ENCODE peak calls at places on chromosomes 11 and 22, in six cellular contexts. D is AG09309, O is tibial artery, R is BJ, J is mucosa of descending colon, E is AG04449. I is an unnamed sample.

GRCh38 chr22:39627865-39628562 is 57.5 kb downstream of the CACNA1I start:
- DNase-seq in J (no peak), R (no peak), E (no peak), D (no peak), O (no peak), I (peak; percentile 65)

GRCh38 chr11:34395916-34396555 is 38.2 kb upstream of the ABTB2 start:
- DNase-seq in D (peak; percentile 18), R (no peak), E (no peak), O (no peak), J (no peak), I (no peak)

GRCh38 chr11:113278481-113278880 is 35.9 kb upstream of the TTC12 start:
- DNase-seq in E (no peak), O (no peak), R (no peak), J (no peak), D (no peak), I (no peak)

GRCh38 chr11:34266090-34266912 is 91.5 kb downstream of the ABTB2 start:
- DNase-seq in E (peak; percentile 67), J (no peak), R (peak; percentile 80), D (peak; percentile 82), O (peak; percentile 80), I (no peak)

GRCh38 chr22:42261266-42261665 is 9.2 kb downstream of the TCF20 start:
- DNase-seq in O (no peak), J (no peak), E (peak; percentile 16), R (no peak), D (no peak), I (no peak)

GRCh38 chr22:49152930-49153770 is 674.5 kb downstream of the BRD1 start:
- DNase-seq in E (no peak), R (no peak), J (no peak), O (no peak), D (no peak), I (no peak)

GRCh38 chr11:86292912-86293606 is 9.0 kb upstream of the HIKESHI start:
- DNase-seq in O (no peak), R (no peak), J (no peak), E (no peak), D (no peak), I (no peak)

GRCh38 chr11:122085264-122085663 is 30.8 kb downstream of the BLID start:
- DNase-seq in O (no peak), J (no peak), E (peak; percentile 81), R (peak; percentile 90), D (peak; percentile 95), I (no peak)

GRCh38 chr11:46315033-46315738 is 32.1 kb upstream of the DGKZ start:
- DNase-seq in D (no peak), E (no peak), O (no peak), R (no peak), J (peak; percentile 88), I (peak; percentile 88)

GRCh38 chr11:65210748-65211147 is 29.0 kb downstream of the CAPN1 start:
- DNase-seq in J (no peak), O (no peak), E (no peak), D (no peak), R (no peak), I (no peak)

GRCh38 chr11:67996622-67997459 is 7.1 kb downstream of the UNC93B1 start:
- DNase-seq in R (no peak), E (no peak), O (no peak), J (peak; percentile 95), D (no peak), I (peak; percentile 66)

GRCh38 chr11:127971448-127971847 is 615.9 kb downstream of the ETS1 start:
- DNase-seq in E (no peak), J (no peak), D (no peak), R (no peak), O (no peak), I (no peak)

GRCh38 chr11:127966821-127967220 is 620.5 kb downstream of the ETS1 start:
- DNase-seq in J (no peak), O (no peak), R (no peak), D (no peak), E (no peak), I (no peak)

GRCh38 chr11:127962416-127962815 is 624.9 kb downstream of the ETS1 start:
- DNase-seq in J (no peak), E (no peak), D (no peak), R (peak; percentile 15), O (no peak), I (no peak)

DNA sequence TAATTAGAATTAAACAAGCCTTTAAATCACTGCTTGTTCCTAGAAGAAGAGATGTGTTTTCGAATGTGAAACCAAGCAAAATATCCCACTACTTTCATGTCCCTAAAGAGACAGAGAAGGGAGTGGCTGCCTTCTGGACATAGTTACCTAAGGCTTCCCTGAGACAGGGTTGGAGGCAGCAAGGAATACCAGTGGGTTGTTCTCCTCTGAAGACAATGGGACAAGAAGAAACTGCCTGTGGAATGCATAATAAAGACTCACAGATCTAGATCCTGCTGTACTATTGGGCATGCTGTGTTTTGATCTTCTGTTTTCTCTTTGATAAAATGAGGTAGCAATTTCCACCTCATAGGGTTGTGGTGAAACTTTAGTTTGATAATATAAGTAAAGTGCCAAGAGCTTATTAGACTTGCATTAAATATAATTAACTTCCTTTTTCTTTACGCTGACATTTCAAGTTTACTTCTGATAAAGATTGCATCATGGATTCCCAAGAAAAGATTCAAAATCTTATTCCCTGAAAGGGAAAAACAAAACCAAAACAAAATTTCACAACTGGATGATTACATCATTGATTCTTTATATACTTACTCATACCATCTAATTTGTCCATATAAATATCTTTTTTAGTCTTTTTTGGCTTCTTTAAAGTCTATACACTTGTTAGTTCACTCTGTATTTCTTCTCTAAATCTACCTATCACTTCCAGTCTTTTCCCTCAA is 621.2 kb downstream of the ETS1 start:
- DNase-seq in O (no peak), D (no peak), E (no peak), J (no peak), R (peak; percentile 22), I (no peak)
- H3K4me3 ChIP-seq in O (no peak overlapping the region), D (no peak overlapping the region), E (no peak overlapping the region), J (no peak overlapping the region), R (no peak overlapping the region), I (no peak overlapping the region)

DNA sequence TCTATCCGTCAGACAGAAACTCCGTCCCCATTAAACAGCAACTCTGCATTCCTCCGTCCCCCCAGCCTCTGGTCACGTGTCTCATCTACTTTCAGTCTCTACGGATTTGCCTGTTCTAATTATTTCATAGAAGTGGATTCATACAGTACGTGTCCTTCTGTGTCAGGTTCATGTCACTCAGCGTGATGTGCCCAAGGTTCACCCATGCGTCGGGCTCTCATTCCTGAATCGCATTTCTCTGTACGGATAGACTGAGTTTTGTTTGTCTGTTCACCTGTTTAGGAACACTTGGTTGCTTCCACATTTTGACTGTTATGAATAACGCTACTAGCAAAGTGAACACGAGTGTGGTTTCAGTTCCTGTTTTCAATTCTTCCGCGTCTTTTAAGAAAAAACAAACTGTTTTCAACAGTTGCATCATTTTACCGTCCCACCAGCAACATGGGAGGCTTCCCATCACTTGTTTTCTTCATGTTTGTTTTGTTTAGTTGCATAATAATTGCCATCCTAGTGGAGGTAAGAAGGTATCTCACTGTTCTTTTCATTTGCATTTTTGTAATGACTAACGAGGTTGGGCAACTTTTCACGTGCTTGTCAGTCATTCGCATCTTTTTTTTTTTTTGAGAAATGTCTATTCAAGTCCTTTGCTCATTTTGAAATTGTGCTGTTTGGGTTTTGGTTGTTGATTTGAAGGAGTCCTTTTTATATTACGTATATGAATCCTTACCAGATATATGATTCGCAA is 8.9 kb upstream of the NLRP6 start:
- DNase-seq in O (peak; percentile 60), J (peak; percentile 39), E (no peak), D (no peak), R (no peak), I (no peak)
- H3K4me3 ChIP-seq in O (no peak overlapping the region), J (no peak overlapping the region), E (no peak overlapping the region), D (no peak overlapping the region), R (no peak overlapping the region), I (no peak overlapping the region)

DNA sequence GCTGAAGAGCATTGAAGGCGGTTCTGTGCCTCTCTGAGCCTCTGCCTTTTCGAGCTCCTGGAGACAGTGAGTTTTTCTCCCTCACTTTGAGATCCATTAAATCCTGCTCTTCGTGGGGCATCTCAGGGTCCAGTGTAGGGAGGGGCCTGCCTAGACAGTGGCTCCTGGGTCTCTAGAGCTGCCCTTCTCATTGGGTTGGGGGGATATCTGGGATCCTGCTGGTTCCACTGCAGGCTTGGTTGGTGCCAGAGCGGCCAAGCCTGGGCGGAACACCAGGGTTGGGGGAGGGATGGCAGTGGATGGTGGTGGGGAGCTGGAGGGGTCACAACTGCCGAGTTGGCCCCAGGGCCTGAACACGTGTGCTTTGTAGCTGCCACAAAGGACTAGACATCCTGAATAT is 52.2 kb upstream of the CARS1 start:
- DNase-seq in E (no peak), D (no peak), R (no peak), J (no peak), O (peak; percentile 50), I (no peak)
- H3K4me3 ChIP-seq in E (no peak overlapping the region), D (no peak overlapping the region), R (no peak overlapping the region), J (no peak overlapping the region), O (no peak overlapping the region), I (no peak overlapping the region)

GRCh38 chr11:130000552-130001176 is 2.0 kb downstream of the PRDM10 start:
- DNase-seq in E (no peak), D (no peak), O (no peak), J (peak; percentile 30), R (no peak), I (no peak)
- H3K4me3 ChIP-seq in E (peak overlapping the region; percentile 75), D (no peak overlapping the region), O (peak overlapping the region; percentile 92), J (no peak overlapping the region), R (no peak overlapping the region), I (peak overlapping the region; percentile 80)

DNA sequence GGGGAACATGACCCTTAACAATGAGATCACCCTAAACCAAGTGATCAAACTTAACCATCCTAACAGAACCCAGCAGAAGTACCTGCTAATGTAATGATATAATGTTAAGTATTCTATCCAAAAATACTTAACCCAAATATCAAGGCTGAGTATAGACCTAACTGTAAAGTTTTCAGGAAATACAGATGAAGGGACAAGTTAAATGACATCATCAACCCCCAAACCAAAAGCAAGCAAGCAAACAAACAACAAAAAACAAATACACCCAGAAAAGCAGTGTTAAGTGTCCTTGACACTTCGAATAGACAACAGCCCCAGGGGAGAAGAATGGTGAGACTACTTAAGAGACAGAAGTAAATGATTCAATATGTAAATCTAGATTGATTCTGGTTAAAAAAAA is 2.7 kb downstream of the CSTF3 start:
- DNase-seq in O (no peak), R (no peak), D (no peak), J (no peak), E (no peak), I (no peak)
- H3K4me3 ChIP-seq in O (no peak overlapping the region), R (no peak overlapping the region), D (no peak overlapping the region), J (no peak overlapping the region), E (no peak overlapping the region), I (no peak overlapping the region)

DNA sequence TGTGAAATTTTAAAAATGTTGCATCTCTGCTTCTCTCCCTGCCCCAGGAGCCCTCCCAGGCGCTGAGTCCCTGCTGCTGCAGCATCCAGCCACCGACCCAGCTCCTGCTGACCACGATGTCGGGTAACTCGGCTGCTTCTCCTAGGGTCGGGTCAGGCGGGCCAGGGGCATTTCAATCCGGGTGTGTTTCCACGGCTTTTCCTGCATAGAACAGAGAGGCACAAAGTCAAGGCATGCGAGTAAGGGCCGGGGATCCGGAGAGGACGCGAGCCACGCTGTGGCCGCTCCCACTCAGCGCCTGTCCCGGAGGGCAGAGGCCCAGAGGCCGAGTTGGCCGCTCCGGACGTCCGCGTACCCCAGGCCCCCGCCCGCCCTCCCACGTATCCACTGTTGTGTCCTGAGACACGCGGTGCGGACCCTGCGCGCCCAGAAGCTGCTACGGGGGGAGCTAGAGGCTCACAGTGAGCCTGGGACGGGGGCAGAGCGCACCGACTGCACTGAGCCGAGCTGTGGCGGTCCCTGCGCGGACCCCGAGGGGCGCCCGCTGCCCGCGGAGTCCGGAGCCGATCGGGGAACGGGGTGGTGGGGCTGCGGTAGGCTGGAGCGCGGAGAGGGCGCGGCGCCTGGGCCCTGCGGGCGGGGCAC is at the start of gene POU2AF3:
- DNase-seq in E (no peak), R (no peak), J (no peak), O (no peak), D (no peak), I (no peak)
- H3K4me3 ChIP-seq in E (peak within 1 kb of the TSS; percentile 41), R (peak within 1 kb of the TSS; percentile 45), J (peak within 1 kb of the TSS; percentile 59), O (peak within 1 kb of the TSS; percentile 72), D (peak within 1 kb of the TSS; percentile 52), I (peak within 1 kb of the TSS; percentile 52)

GRCh38 chr22:29740216-29740615 is 20.4 kb downstream of the CABP7 start:
- DNase-seq in O (no peak), D (no peak), J (no peak), R (no peak), E (no peak), I (no peak)
- H3K4me3 ChIP-seq in O (no peak overlapping the region), D (no peak overlapping the region), J (no peak overlapping the region), R (no peak overlapping the region), E (no peak overlapping the region), I (no peak overlapping the region)

I was measured in WERI-Rb-1.